ENCODE peak calls at places on chromosomes 5 and 9, in seven cellular contexts. X is CD4-positive, alpha-beta memory T cell; F is ascending aorta; P is PC-3; J is heart right ventricle; B is left lung; M is neuronal stem cell. N is an unnamed sample. For H3K36me3, the result is how much of the 10 kb centered on the place peaks cover.

GRCh38 chr5:172789687-172790495 is 18.9 kb upstream of the DUSP1 start:
- DNase-seq in X (no peak), F (peak), P (no peak), J (no peak), B (peak), M (no peak), N (no peak)

GRCh38 chr5:150409638-150410523 is 2.8 kb downstream of the CD74 start:
- DNase-seq in X (peak), F (peak), P (peak), J (peak), B (no peak), M (peak), N (no peak)

GRCh38 chr5:143807401-143807800 is 4.6 kb upstream of the HMHB1 start:
- DNase-seq in X (no peak), F (no peak), P (no peak), J (no peak), B (no peak), M (no peak), N (no peak)

GRCh38 chr5:38373733-38374132 is 115.4 kb downstream of the EGFLAM start:
- DNase-seq in X (no peak), F (no peak), P (no peak), J (no peak), B (no peak), M (no peak), N (no peak)

GRCh38 chr9:36598281-36598680 is 25.6 kb downstream of the MELK start:
- DNase-seq in X (no peak), F (no peak), P (no peak), J (no peak), B (no peak), M (no peak), N (no peak)

GRCh38 chr5:148469446-148470062 is 85.8 kb downstream of the FBXO38 start:
- DNase-seq in X (no peak), F (peak), P (peak), J (peak), B (no peak), M (no peak), N (no peak)

GRCh38 chr5:58317009-58317408 is 142.9 kb downstream of the PLK2 start:
- DNase-seq in X (no peak), F (no peak), P (peak), J (no peak), B (no peak), M (no peak), N (no peak)

GRCh38 chr9:113920872-113921271 is 44.8 kb downstream of the ZNF618 start:
- DNase-seq in X (no peak), F (no peak), P (no peak), J (no peak), B (no peak), M (no peak), N (no peak)

GRCh38 chr5:109529520-109529919 is 119.7 kb upstream of the PJA2 start:
- DNase-seq in X (no peak), F (peak), P (peak), J (peak), B (peak), M (no peak), N (no peak)

GRCh38 chr5:68369436-68370125 is 154.0 kb downstream of the PIK3R1 start:
- DNase-seq in X (peak), F (no peak), P (no peak), J (no peak), B (no peak), M (no peak), N (no peak)

GRCh38 chr9:88593537-88594185 is 58.7 kb downstream of the NXNL2 start:
- DNase-seq in X (peak), F (peak), P (peak), J (peak), B (no peak), M (peak), N (no peak)

GRCh38 chr5:5422819-5423515 is 490 bp downstream of the ICE1 start:
- DNase-seq in X (no peak), F (no peak), P (no peak), J (no peak), B (no peak), M (no peak), N (no peak)

GRCh38 chr5:36607838-36608783 is 1.7 kb downstream of the SLC1A3 start:
- DNase-seq in X (no peak), F (no peak), P (peak), J (no peak), B (no peak), M (no peak), N (no peak)

GRCh38 chr9:112041536-112042243 is 133.4 kb downstream of the SUSD1 start:
- DNase-seq in X (no peak), F (no peak), P (peak), J (no peak), B (no peak), M (no peak), N (no peak)

GRCh38 chr5:154714271-154714986 is 40.7 kb upstream of the LARP1 start:
- DNase-seq in X (no peak), F (no peak), P (peak), J (no peak), B (no peak), M (no peak), N (no peak)

GRCh38 chr9:87882627-87883026 is at the start of gene SPATA31E1:
- DNase-seq in X (no peak), F (peak), P (no peak), J (no peak), B (no peak), M (no peak), N (no peak)

GRCh38 chr9:86713456-86713855 is 233.8 kb downstream of the GAS1 start:
- DNase-seq in X (no peak), F (no peak), P (peak), J (no peak), B (no peak), M (no peak), N (no peak)

GRCh38 chr5:176438959-176439757 is 9.0 kb upstream of the FAF2 start:
- DNase-seq in X (no peak), F (no peak), P (peak), J (no peak), B (no peak), M (no peak), N (no peak)

GRCh38 chr9:106835840-106836239 is 27.1 kb upstream of the ZNF462 start:
- DNase-seq in X (no peak), F (no peak), P (no peak), J (no peak), B (no peak), M (no peak), N (no peak)

GRCh38 chr5:115657883-115658233 is 32.0 kb upstream of the TMED7 start:
- DNase-seq in X (no peak), F (no peak), P (peak), J (no peak), B (no peak), M (no peak), N (no peak)

GRCh38 chr5:165881259-165881658 is 2375.8 kb downstream of the MAT2B start:
- DNase-seq in X (no peak), F (no peak), P (peak), J (no peak), B (no peak), M (no peak), N (no peak)

GRCh38 chr9:7560669-7561305 is 238.8 kb downstream of the DMAC1 start:
- DNase-seq in X (no peak), F (no peak), P (no peak), J (no peak), B (no peak), M (no peak), N (no peak)

GRCh38 chr9:97703437-97704326 is 6.5 kb upstream of the XPA start:
- DNase-seq in X (peak), F (peak), P (peak), J (no peak), B (no peak), M (no peak), N (no peak)

GRCh38 chr5:149942199-149942598 is 2.4 kb downstream of the PDE6A start:
- DNase-seq in X (no peak), F (peak), P (no peak), J (no peak), B (no peak), M (no peak), N (no peak)

GRCh38 chr9:134177624-134178393 is 13.4 kb upstream of the RNU6ATAC start:
- DNase-seq in X (no peak), F (peak), P (no peak), J (no peak), B (peak), M (no peak), N (no peak)

GRCh38 chr5:17365756-17366155 is 132.3 kb upstream of the TAF11L2 start:
- DNase-seq in X (no peak), F (no peak), P (peak), J (no peak), B (no peak), M (peak), N (no peak)

GRCh38 chr9:31470051-31470450 is 914.4 kb upstream of the ACO1 start:
- DNase-seq in X (no peak), F (no peak), P (no peak), J (no peak), B (no peak), M (no peak), N (no peak)

GRCh38 chr5:152542741-152543140 is 137.7 kb upstream of the NMUR2 start:
- DNase-seq in X (no peak), F (no peak), P (peak), J (no peak), B (no peak), M (peak), N (no peak)

GRCh38 chr5:58999804-59000595 is 417.1 kb downstream of the RAB3C start:
- DNase-seq in X (no peak), F (no peak), P (no peak), J (no peak), B (no peak), M (no peak), N (no peak)

GRCh38 chr9:128685636-128686489 is 3.2 kb upstream of the SET start:
- DNase-seq in X (peak), F (no peak), P (no peak), J (no peak), B (peak), M (no peak), N (no peak)

GRCh38 chr9:77977210-77977611 is 54.4 kb downstream of the GNAQ start:
- DNase-seq in X (peak), F (peak), P (no peak), J (peak), B (no peak), M (peak), N (no peak)

GRCh38 chr9:98990181-98990870 is 46.6 kb downstream of the COL15A1 start:
- DNase-seq in X (no peak), F (no peak), P (no peak), J (no peak), B (no peak), M (no peak), N (no peak)

GRCh38 chr5:138132543-138132942 is 6.7 kb downstream of the NME5 start:
- DNase-seq in X (no peak), F (no peak), P (no peak), J (no peak), B (no peak), M (no peak), N (no peak)

GRCh38 chr5:141923443-141924313 is at the start of gene DELE1:
- DNase-seq in X (peak), F (peak), P (peak), J (peak), B (peak), M (peak), N (peak)

GRCh38 chr5:141929398-141930058 is 5.9 kb downstream of the DELE1 start:
- DNase-seq in X (no peak), F (peak), P (no peak), J (no peak), B (no peak), M (no peak), N (no peak)

GRCh38 chr5:141920771-141921170 is 2.9 kb upstream of the DELE1 start:
- DNase-seq in X (no peak), F (no peak), P (no peak), J (no peak), B (no peak), M (no peak), N (no peak)

GRCh38 chr5:141928051-141928450 is 4.4 kb downstream of the DELE1 start:
- DNase-seq in X (no peak), F (no peak), P (no peak), J (no peak), B (no peak), M (no peak), N (no peak)

DNA sequence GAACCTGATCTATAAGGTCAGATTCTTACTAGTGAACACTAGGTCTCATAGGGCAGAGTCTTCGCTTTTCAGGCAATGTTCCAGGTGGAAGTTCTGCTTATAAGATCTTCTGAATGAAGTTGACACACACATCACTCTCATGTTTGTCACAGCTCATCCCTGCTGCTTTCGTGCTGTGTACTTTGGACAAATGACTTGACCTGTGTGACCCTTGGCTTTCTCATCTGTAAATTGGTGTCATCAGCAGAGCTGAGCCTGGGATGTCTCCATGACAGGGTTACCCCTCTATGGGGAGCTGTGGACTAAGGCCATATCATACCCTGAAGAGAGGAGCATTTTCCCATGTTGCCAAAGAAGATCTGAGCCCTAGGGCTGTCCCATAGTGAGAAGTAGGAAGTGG is 2.8 kb downstream of the DELE1 start:
- DNase-seq in X (no peak), F (no peak), P (no peak), J (no peak), B (no peak), M (no peak), N (no peak)
- H3K36me3 ChIP-seq in X (half or more), F (under half), P (under half), J (half or more), B (under half), M (under half), N (under half)

GRCh38 chr5:454936-455335 is 12.0 kb downstream of the EXOC3 start:
- DNase-seq in X (no peak), F (peak), P (no peak), J (no peak), B (peak), M (no peak), N (no peak)
- H3K36me3 ChIP-seq in X (half or more), F (half or more), P (half or more), J (half or more), B (under half), M (under half), N (under half)

DNA sequence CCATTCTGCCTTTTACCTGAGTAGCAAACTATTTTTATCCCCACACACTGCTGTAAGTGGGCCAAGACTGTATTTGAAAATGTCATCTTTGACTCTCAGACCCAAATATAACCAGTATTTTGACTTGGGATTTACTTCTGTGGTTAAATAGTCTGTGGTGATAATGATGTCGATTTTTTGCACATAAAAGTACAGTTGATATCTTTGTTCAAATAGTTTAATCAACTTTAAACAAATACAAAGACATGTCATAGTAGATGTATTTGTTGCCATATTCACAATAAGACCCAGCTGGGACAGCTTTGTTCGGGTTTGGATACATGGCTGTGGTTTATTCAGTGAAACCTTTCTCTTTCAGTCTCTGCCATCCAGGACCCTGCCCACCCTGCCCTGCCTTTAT is 20.4 kb downstream of the NFX1 start:
- DNase-seq in X (no peak), F (no peak), P (no peak), J (no peak), B (no peak), M (no peak), N (no peak)
- H3K36me3 ChIP-seq in X (half or more), F (half or more), P (under half), J (half or more), B (under half), M (under half), N (half or more)

DNA sequence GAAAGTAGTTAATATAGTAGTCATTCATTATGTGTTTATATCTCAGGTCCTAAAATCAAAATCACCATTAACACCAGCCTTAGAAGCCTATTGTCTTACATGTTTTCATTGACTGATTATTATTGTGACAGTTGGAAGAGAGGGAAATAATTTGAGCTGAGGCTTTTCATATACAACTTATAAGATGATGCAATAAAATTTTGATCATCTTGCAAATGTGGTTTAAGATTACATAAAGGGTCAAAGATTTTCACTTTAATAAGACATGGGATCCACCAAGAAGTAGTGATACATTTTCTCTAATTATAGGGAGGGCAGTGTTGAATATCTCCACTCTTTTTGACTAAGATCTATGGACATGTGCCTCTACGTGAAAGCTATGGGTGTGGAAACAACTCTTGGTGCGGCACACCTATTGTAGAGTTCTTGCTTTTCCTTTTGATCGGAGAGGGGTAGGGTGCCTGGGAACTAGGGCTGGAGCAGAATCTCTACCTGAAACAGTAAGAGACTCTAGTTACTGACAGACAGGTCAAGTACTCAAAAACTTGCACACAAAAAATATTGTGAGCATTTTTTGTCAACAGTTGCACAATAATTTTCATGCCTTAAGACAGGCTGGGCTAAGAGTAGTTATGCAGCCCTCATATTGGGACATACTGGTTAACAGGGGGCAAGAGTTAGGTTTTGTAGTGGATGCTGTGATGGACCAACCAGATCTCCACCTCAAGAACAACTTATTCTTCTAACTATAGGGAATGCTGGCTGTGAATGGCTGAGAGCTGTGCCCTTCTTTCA is 139.3 kb upstream of the FST start:
- DNase-seq in X (no peak), F (no peak), P (no peak), J (no peak), B (no peak), M (no peak), N (no peak)
- H3K36me3 ChIP-seq in X (under half), F (under half), P (under half), J (under half), B (under half), M (under half), N (under half)

GRCh38 chr9:72338631-72339030 is 26.4 kb downstream of the ZFAND5 start:
- DNase-seq in X (no peak), F (no peak), P (no peak), J (no peak), B (no peak), M (no peak), N (no peak)
- H3K36me3 ChIP-seq in X (under half), F (under half), P (under half), J (under half), B (under half), M (under half), N (under half)

N was measured in esophagus squamous epithelium.